ENCODE peak calls at places on chromosome 17, in six cellular contexts. V is MM.1S, G is hepatocyte, C is cardiac muscle cell, E is tibial nerve, D is PC-3. F is an unnamed sample. For H3K27me3, the result is how much of the 10 kb centered on the place peaks cover.

GRCh38 chr17:43779145-43780125 is 658 bp upstream of the DUSP3 start:
- DNase-seq in D (no peak), G (no peak), C (no peak), E (peak), V (no peak), F (peak)

GRCh38 chr17:65994679-65995078 is 197.3 kb downstream of the CEP112 start:
- DNase-seq in D (no peak), G (no peak), V (no peak), C (no peak), E (no peak), F (no peak)

GRCh38 chr17:16258916-16259315 is 41.9 kb downstream of the PIGL start:
- DNase-seq in D (no peak), C (peak), G (no peak), E (peak), V (no peak), F (no peak)

GRCh38 chr17:55664287-55664686 is 58.4 kb downstream of the TMEM100 start:
- DNase-seq in G (no peak), V (no peak), E (no peak), C (no peak), D (no peak), F (no peak)

GRCh38 chr17:35892091-35892637 is 12.0 kb upstream of the CCL5 start:
- DNase-seq in G (no peak), D (no peak), C (peak), V (no peak), E (no peak), F (no peak)

GRCh38 chr17:55495239-55495638 is 16.0 kb downstream of the SMIM36 start:
- DNase-seq in D (peak), V (no peak), C (no peak), G (peak), E (no peak), F (no peak)

GRCh38 chr17:12605222-12605621 is 60.5 kb upstream of the MYOCD start:
- DNase-seq in G (no peak), V (no peak), E (no peak), C (no peak), D (no peak), F (no peak)

GRCh38 chr17:6639651-6640535 is 618 bp downstream of the KIAA0753 start:
- DNase-seq in D (peak), V (peak), C (peak), E (no peak), G (peak), F (no peak)

GRCh38 chr17:45719335-45720071 is 64.6 kb upstream of the CRHR1 start:
- DNase-seq in C (peak), E (no peak), D (peak), V (no peak), G (peak), F (no peak)

GRCh38 chr17:67068999-67069398 is 24.6 kb downstream of the CACNG1 start:
- DNase-seq in E (no peak), C (no peak), V (no peak), D (peak), G (no peak), F (no peak)

GRCh38 chr17:20273741-20274500 is 193.4 kb downstream of the LGALS9B start:
- DNase-seq in C (no peak), D (no peak), E (no peak), V (no peak), G (no peak), F (no peak)

GRCh38 chr17:4940625-4941021 is 555 bp downstream of the RNF167 start:
- DNase-seq in G (no peak), V (no peak), D (no peak), E (no peak), C (no peak), F (no peak)

GRCh38 chr17:49101054-49101534 is 31.5 kb upstream of the B4GALNT2 start:
- DNase-seq in G (peak), C (peak), V (no peak), D (peak), E (no peak), F (peak)

GRCh38 chr17:48488548-48489106 is 42.2 kb downstream of the HOXB1 start:
- DNase-seq in E (no peak), D (no peak), G (peak), C (no peak), V (no peak), F (no peak)

GRCh38 chr17:53406907-53407306 is 415.8 kb upstream of the KIF2B start:
- DNase-seq in V (no peak), C (no peak), E (no peak), G (no peak), D (no peak), F (no peak)

GRCh38 chr17:49850772-49851386 is 3.0 kb upstream of the TAC4 start:
- DNase-seq in D (peak), E (no peak), G (no peak), C (peak), V (peak), F (no peak)

GRCh38 chr17:7851438-7852261 is 3.2 kb upstream of the TMEM88 start:
- DNase-seq in G (peak), V (peak), C (peak), D (peak), E (peak), F (no peak)

GRCh38 chr17:62963296-62963695 is 2.7 kb upstream of the TANC2 start:
- DNase-seq in E (no peak), D (peak), C (peak), G (no peak), V (no peak), F (no peak)

GRCh38 chr17:50088952-50089825 is 6.0 kb upstream of the PDK2 start:
- DNase-seq in V (no peak), G (no peak), D (no peak), C (no peak), E (no peak), F (no peak)

GRCh38 chr17:51371732-51372151 is 111.4 kb downstream of the UTP18 start:
- DNase-seq in D (peak), V (peak), G (peak), E (peak), C (peak), F (peak)

GRCh38 chr17:33016920-33017319 is 25.3 kb downstream of the SPACA3 start:
- DNase-seq in C (no peak), V (no peak), D (no peak), G (no peak), E (no peak), F (no peak)
- TF ChIP-seq CTCF in C (no peak), V (no peak), D (no peak), G (no peak), E (no peak), F (no peak)

GRCh38 chr17:75612906-75613626 is 20.2 kb upstream of the SMIM5 start:
- DNase-seq in D (no peak), C (no peak), V (no peak), E (no peak), G (no peak), F (no peak)
- H3K27me3 ChIP-seq in D (under half), C (under half), V (half or more), E (under half), G (under half), F (under half)

GRCh38 chr17:74115586-74115985 is 87.9 kb upstream of the RPL38 start:
- DNase-seq in V (no peak), D (no peak), E (no peak), C (no peak), G (no peak), F (no peak)
- TF ChIP-seq CTCF in V (no peak), D (no peak), E (no peak), C (no peak), G (no peak), F (no peak)

DNA sequence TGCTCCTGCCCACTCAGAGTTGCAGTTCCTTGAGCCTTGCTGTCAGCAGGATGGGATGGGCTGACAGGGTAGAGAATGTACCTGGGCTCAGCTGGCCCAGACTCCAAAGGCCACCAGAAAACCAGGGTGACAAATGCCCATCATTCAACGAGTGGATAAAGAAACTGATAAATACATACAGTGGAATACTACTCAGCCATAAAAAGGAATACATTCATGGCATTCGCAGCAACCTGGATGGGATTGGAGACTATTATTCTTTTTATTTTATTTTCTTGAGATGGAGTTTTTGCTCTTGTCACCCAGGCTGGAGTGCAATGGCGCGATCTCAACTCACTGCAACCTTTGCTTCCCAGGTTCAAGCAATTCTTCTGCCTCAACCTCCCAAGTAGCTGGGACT is 19.9 kb downstream of the SGSM2 start:
- DNase-seq in D (no peak), V (no peak), E (no peak), G (no peak), C (no peak), F (no peak)
- H3K27me3 ChIP-seq in D (under half), V (under half), E (under half), G (under half), C (under half), F (under half)

GRCh38 chr17:28369684-28370034 is 448 bp downstream of the VTN start:
- DNase-seq in V (no peak), E (no peak), D (no peak), G (peak), C (no peak), F (peak)
- TF ChIP-seq CTCF in V (no peak), E (no peak), D (no peak), G (peak), C (no peak), F (peak)

GRCh38 chr17:69502488-69502887 is 88.0 kb downstream of the MAP2K6 start:
- DNase-seq in C (no peak), G (no peak), V (no peak), E (no peak), D (no peak), F (no peak)
- H3K27me3 ChIP-seq in C (under half), G (under half), V (under half), E (under half), D (under half), F (under half)

GRCh38 chr17:29593546-29594440 is 861 bp downstream of the ANKRD13B start:
- DNase-seq in G (peak), V (peak), D (peak), E (no peak), C (peak), F (peak)
- TF ChIP-seq CTCF in G (peak), V (peak), D (peak), E (no peak), C (peak), F (peak)

GRCh38 chr17:56708670-56709410 is 115.3 kb downstream of the NOG start:
- DNase-seq in V (no peak), D (no peak), E (no peak), C (no peak), G (no peak), F (no peak)
- H3K27me3 ChIP-seq in V (under half), D (under half), E (under half), C (under half), G (under half), F (under half)

GRCh38 chr17:80924807-80925610 is 66.6 kb upstream of the CHMP6 start:
- DNase-seq in D (no peak), V (no peak), C (no peak), G (no peak), E (no peak), F (no peak)
- TF ChIP-seq CTCF in D (no peak), V (no peak), C (no peak), G (no peak), E (no peak), F (no peak)

GRCh38 chr17:79141578-79142338 is 67.1 kb downstream of the ENGASE start:
- DNase-seq in D (no peak), V (no peak), G (no peak), E (no peak), C (no peak), F (no peak)

GRCh38 chr17:79146562-79146961 is 71.9 kb downstream of the ENGASE start:
- DNase-seq in D (no peak), G (no peak), C (no peak), E (no peak), V (no peak), F (no peak)

GRCh38 chr17:79142375-79142774 is 67.8 kb downstream of the ENGASE start:
- DNase-seq in C (no peak), D (no peak), V (no peak), G (no peak), E (no peak), F (no peak)

GRCh38 chr17:79145548-79145947 is 70.9 kb downstream of the ENGASE start:
- DNase-seq in V (no peak), E (no peak), C (no peak), D (no peak), G (no peak), F (no peak)

GRCh38 chr17:79144090-79144610 is 69.5 kb downstream of the ENGASE start:
- DNase-seq in E (no peak), V (no peak), C (no peak), D (no peak), G (no peak), F (no peak)
- H3K27me3 ChIP-seq in E (half or more), V (half or more), C (under half), D (half or more), G (under half), F (under half)

F was measured in Caco-2.